ENCODE peak calls at places on chromosomes 1 and 21, in six cellular contexts. One of them, this sample, is unnamed.

GRCh38 chr1:153745417-153745816 is 17.6 kb downstream of the INTS3 start:
- DNase-seq in AG09309: no peak
- DNase-seq in right lobe of liver: no peak
- DNase-seq in colonic mucosa: no peak
- DNase-seq in suprapubic skin: no peak
- DNase-seq in CD8-positive, alpha-beta T cell: no peak
- DNase-seq in this sample: no peak

GRCh38 chr1:218397752-218398339 is 52.7 kb downstream of the TGFB2 start:
- DNase-seq in CD8-positive, alpha-beta T cell: no peak
- DNase-seq in suprapubic skin: no peak
- DNase-seq in AG09309: no peak
- DNase-seq in colonic mucosa: no peak
- DNase-seq in right lobe of liver: no peak
- DNase-seq in this sample: no peak

GRCh38 chr1:162028726-162029125 is 5.1 kb upstream of the OLFML2B start:
- DNase-seq in right lobe of liver: no peak
- DNase-seq in AG09309: no peak
- DNase-seq in CD8-positive, alpha-beta T cell: no peak
- DNase-seq in suprapubic skin: no peak
- DNase-seq in colonic mucosa: no peak
- DNase-seq in this sample: no peak

GRCh38 chr1:208928335-208928734 is 655.2 kb upstream of the CAMK1G start:
- DNase-seq in CD8-positive, alpha-beta T cell: no peak
- DNase-seq in suprapubic skin: no peak
- DNase-seq in colonic mucosa: no peak
- DNase-seq in right lobe of liver: no peak
- DNase-seq in AG09309: no peak
- DNase-seq in this sample: no peak

GRCh38 chr1:31627930-31628421 is 10.5 kb downstream of the HCRTR1 start:
- DNase-seq in colonic mucosa: no peak
- DNase-seq in right lobe of liver: no peak
- DNase-seq in AG09309: no peak
- DNase-seq in suprapubic skin: no peak
- DNase-seq in CD8-positive, alpha-beta T cell: no peak
- DNase-seq in this sample: no peak

GRCh38 chr1:184222561-184223157 is 164.2 kb upstream of the C1orf21 start:
- DNase-seq in AG09309: no peak
- DNase-seq in suprapubic skin: no peak
- DNase-seq in CD8-positive, alpha-beta T cell: no peak
- DNase-seq in colonic mucosa: peak
- DNase-seq in right lobe of liver: peak
- DNase-seq in this sample: peak

GRCh38 chr1:94084085-94084484 is 36.9 kb downstream of the ABCA4 start:
- DNase-seq in right lobe of liver: no peak
- DNase-seq in AG09309: no peak
- DNase-seq in colonic mucosa: no peak
- DNase-seq in suprapubic skin: no peak
- DNase-seq in CD8-positive, alpha-beta T cell: no peak
- DNase-seq in this sample: no peak

GRCh38 chr1:43442756-43443155 is 11.0 kb downstream of the HYI start:
- DNase-seq in CD8-positive, alpha-beta T cell: no peak
- DNase-seq in colonic mucosa: no peak
- DNase-seq in suprapubic skin: peak
- DNase-seq in AG09309: no peak
- DNase-seq in right lobe of liver: peak
- DNase-seq in this sample: no peak

GRCh38 chr1:116826818-116827606 is 72.8 kb downstream of the CD2 start:
- DNase-seq in colonic mucosa: peak
- DNase-seq in right lobe of liver: no peak
- DNase-seq in suprapubic skin: no peak
- DNase-seq in CD8-positive, alpha-beta T cell: peak
- DNase-seq in AG09309: no peak
- DNase-seq in this sample: no peak

DNA sequence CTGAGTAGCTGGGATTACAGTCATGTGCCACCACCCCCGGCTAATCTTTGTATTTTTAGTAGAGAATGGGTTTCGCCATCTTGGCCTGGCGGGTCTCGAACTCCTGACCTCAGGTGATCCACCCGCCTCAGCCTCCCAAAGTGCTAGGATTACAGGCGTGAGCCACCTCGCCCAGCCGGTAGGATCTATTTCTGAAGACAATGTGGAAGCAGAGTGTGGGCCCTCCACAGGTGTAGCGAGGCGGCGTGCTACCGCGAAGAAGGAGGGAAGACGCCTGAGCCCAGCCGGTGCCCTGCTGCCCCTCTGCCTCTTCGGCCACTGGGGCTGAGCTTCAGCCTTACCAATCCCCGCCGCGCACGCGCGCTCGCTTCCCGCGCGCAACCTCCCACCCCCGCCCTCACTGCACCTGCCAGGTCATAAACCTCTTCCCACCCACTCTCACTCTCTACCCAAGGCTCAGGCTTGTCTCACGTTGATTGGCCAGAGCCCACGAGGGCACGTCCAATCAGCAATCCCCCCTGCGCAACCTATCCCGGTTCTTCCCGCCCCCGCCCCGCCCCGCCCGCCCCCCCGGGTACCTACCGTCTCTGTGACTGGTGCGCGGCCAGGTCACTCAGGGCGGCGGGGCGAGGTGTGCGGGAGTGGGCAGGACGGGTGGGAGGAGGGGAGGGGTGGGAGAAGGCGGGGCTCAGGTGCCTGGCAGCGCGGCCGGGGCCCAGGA is 409 bp upstream of the HOOK1 start:
- DNase-seq in right lobe of liver: peak
- DNase-seq in AG09309: no peak
- DNase-seq in colonic mucosa: peak
- DNase-seq in CD8-positive, alpha-beta T cell: peak
- DNase-seq in suprapubic skin: peak
- DNase-seq in this sample: no peak
- H3K4me3 ChIP-seq in right lobe of liver: peak
- H3K4me3 ChIP-seq in AG09309: no peak
- H3K4me3 ChIP-seq in colonic mucosa: peak
- H3K4me3 ChIP-seq in CD8-positive, alpha-beta T cell: peak
- H3K4me3 ChIP-seq in suprapubic skin: peak
- H3K4me3 ChIP-seq in this sample: peak

DNA sequence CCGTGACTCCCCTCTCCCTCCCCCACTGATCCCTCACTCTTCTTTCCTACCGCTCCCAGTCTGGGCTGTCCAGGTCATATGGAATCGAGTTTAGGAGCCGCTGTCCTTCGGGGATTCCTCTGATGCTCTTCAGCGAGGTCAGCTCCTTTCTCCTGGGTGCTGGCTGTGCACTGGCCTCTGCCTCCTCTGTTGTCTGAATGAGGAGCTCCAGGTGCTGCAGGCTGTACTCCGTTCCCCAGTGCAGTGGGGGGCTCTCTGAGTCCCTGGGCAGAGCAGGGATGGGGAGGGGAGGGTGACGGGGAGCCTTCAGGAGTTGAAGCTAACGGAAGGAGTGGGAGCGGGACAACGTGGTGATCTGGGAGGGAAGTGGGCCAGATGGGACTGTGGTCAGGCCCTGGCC is 59.3 kb upstream of the TLR5 start:
- DNase-seq in CD8-positive, alpha-beta T cell: no peak
- DNase-seq in right lobe of liver: no peak
- DNase-seq in colonic mucosa: no peak
- DNase-seq in AG09309: no peak
- DNase-seq in suprapubic skin: no peak
- DNase-seq in this sample: no peak
- H3K4me3 ChIP-seq in CD8-positive, alpha-beta T cell: no peak
- H3K4me3 ChIP-seq in right lobe of liver: no peak
- H3K4me3 ChIP-seq in colonic mucosa: no peak
- H3K4me3 ChIP-seq in AG09309: no peak
- H3K4me3 ChIP-seq in suprapubic skin: no peak
- H3K4me3 ChIP-seq in this sample: no peak

GRCh38 chr1:32703479-32704291 is 1.1 kb upstream of the SYNC start:
- DNase-seq in right lobe of liver: no peak
- DNase-seq in CD8-positive, alpha-beta T cell: no peak
- DNase-seq in colonic mucosa: no peak
- DNase-seq in AG09309: peak
- DNase-seq in suprapubic skin: peak
- DNase-seq in this sample: no peak
- H3K4me3 ChIP-seq in right lobe of liver: no peak
- H3K4me3 ChIP-seq in CD8-positive, alpha-beta T cell: no peak
- H3K4me3 ChIP-seq in colonic mucosa: no peak
- H3K4me3 ChIP-seq in AG09309: peak
- H3K4me3 ChIP-seq in suprapubic skin: peak
- H3K4me3 ChIP-seq in this sample: peak

GRCh38 chr1:66809245-66809644 is 8.2 kb upstream of the INSL5 start:
- DNase-seq in CD8-positive, alpha-beta T cell: no peak
- DNase-seq in right lobe of liver: no peak
- DNase-seq in AG09309: no peak
- DNase-seq in colonic mucosa: no peak
- DNase-seq in suprapubic skin: no peak
- DNase-seq in this sample: no peak
- H3K4me3 ChIP-seq in CD8-positive, alpha-beta T cell: no peak
- H3K4me3 ChIP-seq in right lobe of liver: no peak
- H3K4me3 ChIP-seq in AG09309: no peak
- H3K4me3 ChIP-seq in colonic mucosa: no peak
- H3K4me3 ChIP-seq in suprapubic skin: no peak
- H3K4me3 ChIP-seq in this sample: no peak

DNA sequence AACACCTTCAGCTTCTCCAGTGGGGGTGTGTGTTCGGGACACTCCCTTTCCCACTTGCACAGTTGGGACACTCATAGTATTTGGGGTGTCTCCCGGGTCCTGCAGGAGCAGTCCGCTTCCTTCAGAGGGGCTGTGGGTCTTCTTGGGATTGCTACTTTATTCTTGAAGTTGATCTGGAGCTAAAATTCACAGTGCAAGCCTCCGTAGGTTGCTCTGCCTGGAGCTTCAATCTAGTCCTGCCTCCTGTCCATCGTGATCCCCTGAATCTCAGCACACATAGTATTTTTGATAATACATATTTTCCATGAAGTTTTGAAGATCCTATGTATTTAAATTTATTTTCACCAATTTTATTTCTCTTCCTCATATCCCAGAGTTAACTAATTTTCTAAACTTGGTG is 902.1 kb downstream of the LTN1 start:
- DNase-seq in AG09309: no peak
- DNase-seq in suprapubic skin: no peak
- DNase-seq in colonic mucosa: no peak
- DNase-seq in right lobe of liver: no peak
- DNase-seq in CD8-positive, alpha-beta T cell: no peak
- DNase-seq in this sample: no peak
- H3K4me3 ChIP-seq in AG09309: no peak
- H3K4me3 ChIP-seq in suprapubic skin: no peak
- H3K4me3 ChIP-seq in colonic mucosa: no peak
- H3K4me3 ChIP-seq in right lobe of liver: no peak
- H3K4me3 ChIP-seq in CD8-positive, alpha-beta T cell: no peak
- H3K4me3 ChIP-seq in this sample: no peak

GRCh38 chr1:111988743-111989453 is 570 bp downstream of the KCND3 start:
- DNase-seq in suprapubic skin: no peak
- DNase-seq in colonic mucosa: peak
- DNase-seq in right lobe of liver: peak
- DNase-seq in AG09309: no peak
- DNase-seq in CD8-positive, alpha-beta T cell: no peak
- DNase-seq in this sample: no peak
- H3K4me3 ChIP-seq in suprapubic skin: peak
- H3K4me3 ChIP-seq in colonic mucosa: peak
- H3K4me3 ChIP-seq in right lobe of liver: peak
- H3K4me3 ChIP-seq in AG09309: peak
- H3K4me3 ChIP-seq in CD8-positive, alpha-beta T cell: no peak
- H3K4me3 ChIP-seq in this sample: peak

DNA sequence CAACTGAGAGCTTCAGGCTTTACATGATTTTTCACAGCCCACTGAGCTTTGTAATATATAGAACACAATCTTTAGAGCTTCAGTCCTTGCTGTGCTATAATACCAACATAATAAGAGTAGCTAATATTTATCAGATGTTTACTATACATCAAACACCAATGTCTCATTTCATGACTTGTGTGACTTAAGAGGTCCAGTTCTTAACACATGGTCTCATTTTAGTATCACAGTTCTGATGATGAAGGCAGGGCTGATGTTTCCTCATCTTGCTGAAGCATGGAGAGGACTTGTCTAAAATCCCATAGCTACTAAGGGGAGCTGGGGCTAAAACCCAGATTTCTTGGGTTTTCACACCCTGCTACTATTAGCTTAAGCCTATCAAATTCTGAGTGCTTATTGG is 5.5 kb downstream of the MTR start:
- DNase-seq in CD8-positive, alpha-beta T cell: no peak
- DNase-seq in right lobe of liver: no peak
- DNase-seq in colonic mucosa: no peak
- DNase-seq in suprapubic skin: no peak
- DNase-seq in AG09309: no peak
- DNase-seq in this sample: no peak
- H3K4me3 ChIP-seq in CD8-positive, alpha-beta T cell: no peak
- H3K4me3 ChIP-seq in right lobe of liver: no peak
- H3K4me3 ChIP-seq in colonic mucosa: no peak
- H3K4me3 ChIP-seq in suprapubic skin: no peak
- H3K4me3 ChIP-seq in AG09309: no peak
- H3K4me3 ChIP-seq in this sample: no peak

DNA sequence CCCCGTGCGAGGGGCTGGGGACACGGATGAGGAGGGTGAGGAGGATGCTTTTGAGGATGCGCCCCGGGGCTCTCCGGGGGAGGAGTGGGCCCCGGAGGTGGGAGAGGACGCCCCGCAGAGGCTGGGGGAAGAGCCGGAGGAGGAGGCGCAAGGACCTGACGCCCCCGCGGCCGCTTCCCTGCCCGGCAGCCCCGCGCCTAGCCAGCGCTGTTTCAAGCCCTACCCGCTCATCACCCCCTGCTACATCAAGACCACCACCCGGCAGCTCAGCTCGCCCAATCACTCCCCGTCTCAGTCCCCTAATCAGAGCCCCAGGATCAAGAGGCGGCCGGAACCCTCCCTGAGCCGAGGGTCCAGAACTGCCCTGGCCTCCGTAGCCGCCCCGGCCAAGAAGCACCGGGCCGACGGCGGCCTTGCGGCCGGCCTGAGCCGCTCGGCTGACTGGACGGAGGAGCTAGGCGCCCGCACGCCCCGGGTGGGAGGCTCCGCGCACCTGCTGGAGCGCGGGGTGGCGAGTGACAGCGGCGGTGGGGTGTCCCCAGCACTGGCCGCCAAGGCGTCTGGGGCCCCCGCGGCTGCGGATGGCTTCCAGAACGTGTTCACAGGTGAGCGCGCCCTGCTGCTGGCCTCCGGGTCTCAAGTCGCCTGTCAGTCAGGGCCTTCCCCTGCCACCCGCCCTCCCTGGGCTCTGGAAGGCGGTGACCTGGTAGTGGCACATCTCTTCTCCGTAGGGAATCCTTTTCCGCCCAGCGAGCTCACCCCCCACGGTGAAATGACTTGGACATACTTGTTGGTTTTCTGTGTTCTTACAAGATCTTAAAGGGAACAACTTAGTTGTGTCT is 1.7 kb downstream of the FMN2 start:
- DNase-seq in CD8-positive, alpha-beta T cell: no peak
- DNase-seq in right lobe of liver: no peak
- DNase-seq in AG09309: no peak
- DNase-seq in colonic mucosa: no peak
- DNase-seq in suprapubic skin: no peak
- DNase-seq in this sample: no peak
- H3K4me3 ChIP-seq in CD8-positive, alpha-beta T cell: no peak
- H3K4me3 ChIP-seq in right lobe of liver: no peak
- H3K4me3 ChIP-seq in AG09309: peak
- H3K4me3 ChIP-seq in colonic mucosa: peak
- H3K4me3 ChIP-seq in suprapubic skin: peak
- H3K4me3 ChIP-seq in this sample: peak

DNA sequence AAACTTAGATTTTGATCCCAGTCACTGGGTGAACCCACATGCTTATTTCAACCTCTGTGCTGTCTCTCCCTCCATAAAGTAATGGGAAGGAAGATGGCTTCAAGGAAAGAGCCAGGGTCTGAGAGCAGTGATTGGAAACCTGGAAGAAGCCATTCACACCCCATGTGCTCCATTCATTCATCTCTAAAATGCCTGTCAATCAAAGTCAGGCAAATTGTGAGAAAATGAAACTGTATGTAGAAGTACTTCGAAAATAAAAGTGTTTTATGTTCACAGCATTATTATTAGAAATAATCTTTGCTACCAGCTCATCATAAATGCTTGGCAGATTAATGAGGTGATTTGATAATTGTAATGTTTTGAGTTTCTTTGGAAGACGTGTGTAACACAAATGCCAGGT is 61.0 kb downstream of the ACP6 start:
- DNase-seq in colonic mucosa: no peak
- DNase-seq in AG09309: no peak
- DNase-seq in CD8-positive, alpha-beta T cell: no peak
- DNase-seq in right lobe of liver: no peak
- DNase-seq in suprapubic skin: no peak
- DNase-seq in this sample: no peak
- H3K4me3 ChIP-seq in colonic mucosa: no peak
- H3K4me3 ChIP-seq in AG09309: no peak
- H3K4me3 ChIP-seq in CD8-positive, alpha-beta T cell: no peak
- H3K4me3 ChIP-seq in right lobe of liver: no peak
- H3K4me3 ChIP-seq in suprapubic skin: no peak
- H3K4me3 ChIP-seq in this sample: no peak

This sample was measured in Panc1.